ENCODE peak calls at places on chromosomes 5 and 9, in four cellular contexts. F is tibial artery, W is mesothelial cell of epicardium, K is adrenal gland. Y is an unnamed sample.

GRCh38 chr5:157539623-157540022 is 36.0 kb downstream of the ADAM19 start:
- DNase-seq in W (no peak), F (no peak), K (no peak), Y (no peak)

GRCh38 chr5:139138109-139138508 is 60.1 kb downstream of the SIL1 start:
- DNase-seq in W (no peak), K (no peak), F (no peak), Y (no peak)

GRCh38 chr5:150258126-150258525 is 31.4 kb downstream of the CAMK2A start:
- DNase-seq in W (no peak), F (no peak), K (no peak), Y (no peak)

GRCh38 chr5:86968311-86968753 is 299.4 kb upstream of the RASA1 start:
- DNase-seq in K (no peak), W (no peak), F (no peak), Y (peak; percentile 38)

GRCh38 chr9:112748041-112748440 is 2.5 kb upstream of the SNX30 start:
- DNase-seq in F (no peak), K (no peak), W (no peak), Y (no peak)

GRCh38 chr9:125119643-125120286 is 23.6 kb downstream of the SCAI start:
- DNase-seq in W (no peak), K (no peak), F (no peak), Y (no peak)

GRCh38 chr5:150411245-150411979 is 1.3 kb downstream of the CD74 start:
- DNase-seq in W (no peak), F (no peak), K (peak; percentile 76), Y (no peak)

GRCh38 chr5:153079396-153079795 is 411.1 kb upstream of the GRIA1 start:
- DNase-seq in K (no peak), F (no peak), W (no peak), Y (no peak)

GRCh38 chr9:97714435-97714834 is 17.3 kb upstream of the XPA start:
- DNase-seq in F (no peak), W (no peak), K (no peak), Y (peak; percentile 71)

GRCh38 chr9:126788631-126789349 is 16.1 kb upstream of the ZBTB43 start:
- DNase-seq in K (no peak), W (no peak), F (no peak), Y (no peak)

GRCh38 chr5:176381423-176381822 is 7.0 kb downstream of the NOP16 start:
- DNase-seq in K (no peak), W (no peak), F (peak; percentile 79), Y (no peak)

GRCh38 chr5:154648706-154649105 is 106.5 kb upstream of the LARP1 start:
- DNase-seq in F (no peak), K (peak; percentile 73), W (no peak), Y (no peak)

GRCh38 chr9:114278881-114279570 is 43.9 kb upstream of the ORM1 start:
- DNase-seq in W (no peak), F (peak; percentile 83), K (no peak), Y (no peak)

GRCh38 chr5:134784946-134785620 is 26.5 kb downstream of the DDX46 start:
- DNase-seq in F (no peak), W (no peak), K (no peak), Y (no peak)

GRCh38 chr5:139486201-139486600 is 3.6 kb upstream of the STING1 start:
- DNase-seq in W (no peak), F (no peak), K (no peak), Y (no peak)

DNA sequence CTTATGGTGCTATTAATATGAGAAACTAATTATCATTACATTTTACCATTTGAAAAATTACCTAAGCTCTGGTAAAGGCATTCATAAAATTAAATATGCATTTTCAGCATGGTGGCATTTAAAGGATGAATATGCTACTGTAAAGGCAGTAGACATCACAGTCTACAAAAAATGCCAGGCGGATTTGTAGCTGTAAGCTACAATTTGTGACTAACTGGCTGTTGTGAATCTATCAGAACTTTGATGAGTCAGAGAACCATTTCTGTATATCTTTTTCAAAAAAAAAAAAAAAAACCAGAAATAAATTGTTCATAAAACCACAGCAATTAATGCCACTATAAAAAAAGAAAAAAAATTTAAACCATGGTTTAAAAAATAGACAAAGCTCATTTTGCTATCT is 186.3 kb downstream of the NFIB start:
- DNase-seq in F (no peak), W (no peak), K (no peak), Y (no peak)
- TF ChIP-seq CTCF in F (no peak), W (no peak), K (no peak), Y (no peak)

GRCh38 chr5:1913578-1913977 is 30.9 kb upstream of the IRX4 start:
- DNase-seq in K (no peak), W (no peak), F (no peak), Y (no peak)
- TF ChIP-seq CTCF in K (no peak), W (no peak), F (no peak), Y (no peak)

GRCh38 chr5:81749562-81750307 is 1.2 kb downstream of the SSBP2 start:
- DNase-seq in W (peak; percentile 30), F (peak; percentile 70), K (peak; percentile 34), Y (no peak)
- TF ChIP-seq CTCF in W (no peak), F (no peak), K (no peak), Y (no peak)

DNA sequence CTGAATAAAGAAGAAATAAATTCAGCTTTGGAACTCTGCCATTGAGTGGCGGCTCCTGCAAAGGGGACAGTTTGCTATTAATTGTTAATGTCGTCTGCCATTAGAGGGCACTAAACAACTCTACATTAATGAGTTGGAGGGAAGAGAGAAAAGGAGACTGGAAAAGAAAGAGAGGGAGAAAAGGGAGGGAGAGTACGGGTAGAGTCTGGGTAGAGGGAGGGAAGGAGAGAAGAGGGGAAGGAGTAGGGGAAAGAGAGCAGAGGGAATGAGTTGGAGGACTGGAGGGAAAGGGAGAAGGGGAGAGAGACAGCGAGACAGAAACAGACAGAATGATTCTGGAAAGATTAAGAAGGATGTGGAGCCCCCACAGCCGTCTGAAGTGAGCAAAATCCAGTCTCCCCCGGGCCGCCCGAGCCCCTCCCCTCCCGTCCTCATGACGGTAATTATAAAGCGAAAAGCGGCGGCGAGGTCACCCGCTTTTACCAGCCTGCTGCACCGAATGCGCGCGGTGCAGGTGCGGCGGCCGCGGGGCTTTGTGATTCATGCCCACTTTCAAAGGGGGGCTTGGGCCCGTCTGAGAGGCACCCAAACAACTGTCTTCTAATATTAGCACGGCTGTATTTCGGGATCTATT is 1.9 kb upstream of the FST start:
- DNase-seq in W (no peak), F (peak; percentile 66), K (peak; percentile 31), Y (no peak)
- TF ChIP-seq CTCF in W (no peak), F (peak; percentile 41), K (peak; percentile 83), Y (peak; percentile 54)

GRCh38 chr5:132221781-132222648 is 5.6 kb downstream of the P4HA2 start:
- DNase-seq in F (peak; percentile 90), K (peak; percentile 27), W (no peak), Y (no peak)
- TF ChIP-seq CTCF in F (peak; percentile 12), K (no peak), W (no peak), Y (peak; percentile 31)

GRCh38 chr5:141208478-141208877 is at the start of gene PCDHB12:
- DNase-seq in W (no peak), K (no peak), F (no peak), Y (no peak)
- TF ChIP-seq CTCF in W (peak; percentile 4), K (peak; percentile 10), F (no peak), Y (no peak)